ENCODE peak calls at places on chromosome 5, in seven cellular contexts. H is PC-9, Q is body of pancreas, T is AG10803, O is neural crest cell, G is heart left ventricle, E is cardiac muscle cell. Y is an unnamed sample.

GRCh38 chr5:56402273-56403223 is 169.4 kb upstream of the ANKRD55 start:
- DNase-seq in E (peak), H (no peak), G (no peak), O (no peak), Q (no peak), T (no peak), Y (no peak)

GRCh38 chr5:8710426-8710930 is 835.4 kb downstream of the SEMA5A start:
- DNase-seq in H (no peak), O (no peak), G (no peak), T (no peak), Q (no peak), E (no peak), Y (no peak)

GRCh38 chr5:181114844-181115778 is 15.9 kb downstream of the OR2V1 start:
- DNase-seq in E (no peak), O (no peak), T (peak), H (no peak), G (no peak), Q (no peak), Y (peak)

GRCh38 chr5:143862260-143862659 is 50.3 kb downstream of the HMHB1 start:
- DNase-seq in H (no peak), Q (no peak), T (no peak), O (no peak), E (no peak), G (no peak), Y (no peak)

GRCh38 chr5:10162468-10162867 is 87.2 kb downstream of the ATPSCKMT start:
- DNase-seq in G (no peak), H (no peak), T (no peak), Q (no peak), O (no peak), E (peak), Y (no peak)

GRCh38 chr5:154646841-154647759 is 108.1 kb upstream of the LARP1 start:
- DNase-seq in G (peak), Q (peak), H (no peak), T (peak), E (no peak), O (no peak), Y (peak)

GRCh38 chr5:65034029-65034781 is 265.5 kb downstream of the CWC27 start:
- DNase-seq in G (no peak), H (no peak), O (no peak), E (no peak), T (peak), Q (peak), Y (no peak)

GRCh38 chr5:171647043-171647899 is 138.3 kb upstream of the SMIM23 start:
- DNase-seq in E (peak), O (no peak), G (no peak), H (peak), Q (no peak), T (peak), Y (peak)

GRCh38 chr5:61423487-61424157 is 91.6 kb downstream of the ZSWIM6 start:
- DNase-seq in Q (no peak), E (no peak), H (no peak), G (no peak), T (no peak), O (no peak), Y (no peak)
- TF ChIP-seq CTCF in Q (no peak), E (no peak), H (no peak), G (no peak), T (no peak), O (no peak), Y (no peak)

GRCh38 chr5:179378116-179378440 is 32.8 kb upstream of the ADAMTS2 start:
- DNase-seq in G (no peak), E (no peak), O (no peak), T (no peak), H (no peak), Q (no peak), Y (no peak)
- TF ChIP-seq CTCF in G (no peak), E (no peak), O (no peak), T (no peak), H (no peak), Q (no peak), Y (no peak)

DNA sequence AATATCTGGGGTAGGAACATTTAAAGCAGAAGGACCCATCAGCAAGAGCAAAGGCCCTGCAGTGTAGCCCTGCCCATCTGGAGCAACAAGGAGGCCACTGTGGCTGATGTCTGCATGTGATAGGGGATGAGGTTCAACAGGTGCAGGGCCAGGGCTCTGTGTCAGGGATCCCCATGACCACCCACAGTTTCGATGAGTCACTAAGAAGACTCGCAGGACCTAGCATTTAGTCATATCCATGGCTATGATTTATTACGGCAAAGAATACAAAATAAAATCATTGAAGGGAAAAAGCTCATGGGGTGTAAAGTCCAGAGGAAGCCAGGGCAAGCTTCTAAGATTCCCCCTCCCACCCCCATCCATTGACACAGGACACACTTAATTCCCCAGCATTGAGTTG is 188.6 kb downstream of the ADGRV1 start:
- DNase-seq in O (no peak), E (no peak), G (no peak), Q (no peak), T (no peak), H (no peak), Y (peak)
- TF ChIP-seq CTCF in O (no peak), E (no peak), G (no peak), Q (no peak), T (no peak), H (no peak), Y (no peak)

DNA sequence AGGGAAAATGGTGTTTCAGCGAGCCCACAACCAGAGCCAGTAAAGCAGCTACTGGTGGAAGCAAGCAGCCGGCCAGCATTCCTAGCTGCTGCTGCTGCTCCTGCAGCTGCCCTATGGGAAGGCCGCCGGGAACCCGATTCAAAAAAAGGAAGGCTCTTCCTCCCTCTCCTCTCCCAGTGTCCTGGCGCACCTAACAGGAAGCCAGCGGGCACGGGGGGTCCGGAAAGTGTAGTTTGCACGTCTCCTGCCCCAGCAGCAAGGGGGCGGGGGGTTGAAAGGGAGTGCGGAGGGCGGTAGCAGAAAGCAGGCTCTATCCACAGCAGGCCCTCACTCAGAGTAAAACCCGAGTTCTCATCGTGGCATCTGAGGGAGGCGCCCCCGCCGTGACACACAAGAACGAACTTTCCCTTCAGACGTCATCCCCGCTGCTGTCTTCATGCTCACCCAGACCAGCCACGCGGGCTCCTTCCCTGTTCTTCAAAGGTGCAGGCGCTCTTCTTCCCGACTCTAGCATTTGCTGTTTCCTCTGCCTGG is 16.5 kb downstream of the GRXCR2 start:
- DNase-seq in O (peak), H (no peak), G (peak), T (peak), E (peak), Q (peak), Y (peak)
- TF ChIP-seq CTCF in O (no peak), H (no peak), G (peak), T (no peak), E (no peak), Q (peak), Y (no peak)

GRCh38 chr5:149946118-149946517 is 1.5 kb upstream of the PDE6A start:
- DNase-seq in O (no peak), T (no peak), E (no peak), H (no peak), Q (no peak), G (no peak), Y (no peak)
- TF ChIP-seq CTCF in O (no peak), T (no peak), E (no peak), H (no peak), Q (no peak), G (no peak), Y (no peak)

GRCh38 chr5:44506561-44506960 is 117.3 kb upstream of the FGF10 start:
- DNase-seq in E (peak), O (no peak), H (no peak), G (no peak), T (no peak), Q (no peak), Y (no peak)
- TF ChIP-seq CTCF in E (no peak), O (no peak), H (no peak), G (no peak), T (no peak), Q (no peak), Y (no peak)

GRCh38 chr5:53071298-53071697 is 38.3 kb downstream of the MOCS2 start:
- DNase-seq in H (no peak), T (no peak), E (no peak), Q (no peak), G (no peak), O (no peak), Y (no peak)

GRCh38 chr5:53067641-53068040 is 41.9 kb downstream of the MOCS2 start:
- DNase-seq in G (no peak), E (no peak), Q (no peak), H (no peak), O (no peak), T (peak), Y (no peak)

GRCh38 chr5:53071738-53072137 is 37.8 kb downstream of the MOCS2 start:
- DNase-seq in E (no peak), G (no peak), T (peak), H (no peak), Q (no peak), O (no peak), Y (no peak)

GRCh38 chr5:53073349-53073748 is 36.2 kb downstream of the MOCS2 start:
- DNase-seq in H (no peak), O (no peak), G (no peak), Q (no peak), E (no peak), T (peak), Y (no peak)

GRCh38 chr5:53069626-53070025 is 39.9 kb downstream of the MOCS2 start:
- DNase-seq in Q (no peak), O (no peak), H (no peak), E (no peak), G (no peak), T (peak), Y (no peak)
- TF ChIP-seq CTCF in Q (no peak), O (no peak), H (no peak), E (no peak), G (no peak), T (no peak), Y (no peak)